ENCODE peak calls at places on chromosome 7, in six cellular contexts. B, X, V, L, E and J are unnamed samples.

GRCh38 chr7:771241-772004 is 44.3 kb upstream of the PRKAR1B start:
- DNase-seq in B (no peak), X (no peak), V (peak), L (no peak), E (no peak), J (no peak)

GRCh38 chr7:154503962-154504550 is 451.9 kb downstream of the DPP6 start:
- DNase-seq in B (no peak), X (peak), V (no peak), L (no peak), E (peak), J (no peak)

GRCh38 chr7:89183726-89184125 is 388.2 kb upstream of the TEX47 start:
- DNase-seq in B (no peak), X (no peak), V (no peak), L (no peak), E (peak), J (no peak)

GRCh38 chr7:46603780-46604725 is 683.0 kb upstream of the IGFBP3 start:
- DNase-seq in B (no peak), X (no peak), V (peak), L (no peak), E (no peak), J (no peak)

GRCh38 chr7:64182036-64182790 is 24.8 kb upstream of the ZNF735 start:
- DNase-seq in B (no peak), X (no peak), V (no peak), L (no peak), E (no peak), J (no peak)

GRCh38 chr7:129907122-129907741 is 45.5 kb downstream of the UBE2H start:
- DNase-seq in B (no peak), X (no peak), V (no peak), L (no peak), E (no peak), J (no peak)

GRCh38 chr7:150799741-150800575 is at the start of gene TMEM176B:
- DNase-seq in B (peak), X (peak), V (peak), L (peak), E (no peak), J (no peak)

GRCh38 chr7:131300572-131301466 is 26.9 kb upstream of the MKLN1 start:
- DNase-seq in B (no peak), X (no peak), V (no peak), L (no peak), E (no peak), J (no peak)

GRCh38 chr7:132158166-132158565 is 418.1 kb downstream of the PLXNA4 start:
- DNase-seq in B (peak), X (no peak), V (no peak), L (no peak), E (no peak), J (no peak)

GRCh38 chr7:131154380-131154779 is 173.3 kb upstream of the MKLN1 start:
- DNase-seq in B (no peak), X (no peak), V (no peak), L (no peak), E (no peak), J (no peak)

GRCh38 chr7:76049295-76049694 is 1.4 kb downstream of the MDH2 start:
- DNase-seq in B (no peak), X (no peak), V (no peak), L (no peak), E (no peak), J (no peak)

GRCh38 chr7:77933394-77933793 is 134.8 kb downstream of the PHTF2 start:
- DNase-seq in B (no peak), X (no peak), V (no peak), L (no peak), E (peak), J (no peak)

GRCh38 chr7:134449596-134450194 is 9.2 kb downstream of the AKR1B1 start:
- DNase-seq in B (no peak), X (no peak), V (no peak), L (no peak), E (peak), J (no peak)

GRCh38 chr7:90726120-90726519 is 130.0 kb downstream of the CDK14 start:
- DNase-seq in B (no peak), X (no peak), V (no peak), L (no peak), E (no peak), J (no peak)

GRCh38 chr7:33250421-33250827 is 121.1 kb downstream of the BBS9 start:
- DNase-seq in B (no peak), X (no peak), V (no peak), L (no peak), E (no peak), J (no peak)

GRCh38 chr7:2639151-2639993 is 7.6 kb downstream of the TTYH3 start:
- DNase-seq in B (no peak), X (no peak), V (no peak), L (peak), E (no peak), J (no peak)

GRCh38 chr7:30459591-30460245 is 18.9 kb downstream of the NOD1 start:
- DNase-seq in B (no peak), X (no peak), V (peak), L (no peak), E (peak), J (no peak)

GRCh38 chr7:8442814-8443304 is 9.4 kb downstream of the NXPH1 start:
- DNase-seq in B (peak), X (peak), V (peak), L (peak), E (no peak), J (peak)

GRCh38 chr7:75608451-75609122 is 116.5 kb downstream of the SPDYE5 start:
- DNase-seq in B (no peak), X (no peak), V (no peak), L (no peak), E (no peak), J (no peak)

GRCh38 chr7:106369349-106369748 is 84.6 kb upstream of the NAMPT start:
- DNase-seq in B (no peak), X (no peak), V (no peak), L (no peak), E (peak), J (no peak)